ENCODE peak calls at places on chromosomes 13 and 19, in eight cellular contexts. One of them, this sample, is unnamed.

GRCh38 chr19:49231804-49232203 is 74.2 kb downstream of the TRPM4 start:
- DNase-seq in upper lobe of right lung: no peak
- DNase-seq in COR-L47: no peak
- DNase-seq in effector memory CD4-positive, alpha-beta T cell: no peak
- DNase-seq in BE2C: no peak
- DNase-seq in fibroblast of lung: no peak
- DNase-seq in G401: no peak
- DNase-seq in mammary epithelial cell: no peak
- DNase-seq in this sample: no peak

GRCh38 chr19:53196777-53197396 is 3.7 kb upstream of the ZNF665 start:
- DNase-seq in upper lobe of right lung: peak; percentile 100
- DNase-seq in COR-L47: peak; percentile 92
- DNase-seq in effector memory CD4-positive, alpha-beta T cell: peak; percentile 82
- DNase-seq in BE2C: peak; percentile 99
- DNase-seq in fibroblast of lung: peak; percentile 84
- DNase-seq in G401: peak; percentile 96
- DNase-seq in mammary epithelial cell: peak; percentile 82
- DNase-seq in this sample: peak; percentile 90

GRCh38 chr19:15251010-15251748 is 18.9 kb upstream of the EPHX3 start:
- DNase-seq in upper lobe of right lung: no peak
- DNase-seq in COR-L47: no peak
- DNase-seq in effector memory CD4-positive, alpha-beta T cell: no peak
- DNase-seq in BE2C: no peak
- DNase-seq in fibroblast of lung: peak; percentile 89
- DNase-seq in G401: no peak
- DNase-seq in mammary epithelial cell: no peak
- DNase-seq in this sample: no peak

GRCh38 chr19:55386515-55386947 is 799 bp downstream of the RPL28 start:
- DNase-seq in upper lobe of right lung: no peak
- DNase-seq in COR-L47: no peak
- DNase-seq in effector memory CD4-positive, alpha-beta T cell: peak; percentile 9
- DNase-seq in BE2C: no peak
- DNase-seq in fibroblast of lung: peak; percentile 30
- DNase-seq in G401: no peak
- DNase-seq in mammary epithelial cell: peak; percentile 23
- DNase-seq in this sample: no peak

GRCh38 chr13:74062933-74063332 is 71.3 kb downstream of the KLF12 start:
- DNase-seq in upper lobe of right lung: no peak
- DNase-seq in COR-L47: no peak
- DNase-seq in effector memory CD4-positive, alpha-beta T cell: no peak
- DNase-seq in BE2C: no peak
- DNase-seq in fibroblast of lung: peak; percentile 86
- DNase-seq in G401: peak; percentile 87
- DNase-seq in mammary epithelial cell: no peak
- DNase-seq in this sample: no peak

GRCh38 chr19:45305421-45305820 is 17.3 kb downstream of the CKM start:
- DNase-seq in upper lobe of right lung: no peak
- DNase-seq in COR-L47: no peak
- DNase-seq in effector memory CD4-positive, alpha-beta T cell: no peak
- DNase-seq in BE2C: no peak
- DNase-seq in fibroblast of lung: peak; percentile 47
- DNase-seq in G401: peak; percentile 21
- DNase-seq in mammary epithelial cell: no peak
- DNase-seq in this sample: no peak

GRCh38 chr13:37540228-37540627 is 58.3 kb downstream of the POSTN start:
- DNase-seq in upper lobe of right lung: no peak
- DNase-seq in COR-L47: no peak
- DNase-seq in effector memory CD4-positive, alpha-beta T cell: no peak
- DNase-seq in BE2C: no peak
- DNase-seq in fibroblast of lung: peak; percentile 77
- DNase-seq in G401: no peak
- DNase-seq in mammary epithelial cell: peak; percentile 20
- DNase-seq in this sample: no peak

GRCh38 chr19:17681505-17682125 is 6.5 kb downstream of the UNC13A start:
- DNase-seq in upper lobe of right lung: no peak
- DNase-seq in COR-L47: no peak
- DNase-seq in effector memory CD4-positive, alpha-beta T cell: no peak
- DNase-seq in BE2C: no peak
- DNase-seq in fibroblast of lung: peak; percentile 43
- DNase-seq in G401: no peak
- DNase-seq in mammary epithelial cell: no peak
- DNase-seq in this sample: no peak

GRCh38 chr19:1070931-1071791 is 4.2 kb downstream of the ARHGAP45 start:
- DNase-seq in upper lobe of right lung: no peak
- DNase-seq in COR-L47: no peak
- DNase-seq in effector memory CD4-positive, alpha-beta T cell: no peak
- DNase-seq in BE2C: no peak
- DNase-seq in fibroblast of lung: no peak
- DNase-seq in G401: no peak
- DNase-seq in mammary epithelial cell: no peak
- DNase-seq in this sample: peak; percentile 27

GRCh38 chr19:49155005-49155826 is at the start of gene HRC:
- DNase-seq in upper lobe of right lung: no peak
- DNase-seq in COR-L47: no peak
- DNase-seq in effector memory CD4-positive, alpha-beta T cell: no peak
- DNase-seq in BE2C: no peak
- DNase-seq in fibroblast of lung: no peak
- DNase-seq in G401: no peak
- DNase-seq in mammary epithelial cell: no peak
- DNase-seq in this sample: no peak

GRCh38 chr13:76533251-76533650 is 353.0 kb downstream of the KCTD12 start:
- DNase-seq in upper lobe of right lung: no peak
- DNase-seq in COR-L47: no peak
- DNase-seq in effector memory CD4-positive, alpha-beta T cell: no peak
- DNase-seq in BE2C: no peak
- DNase-seq in fibroblast of lung: peak; percentile 9
- DNase-seq in G401: no peak
- DNase-seq in mammary epithelial cell: no peak
- DNase-seq in this sample: no peak

GRCh38 chr13:49652691-49653305 is 24.5 kb downstream of the ARL11 start:
- DNase-seq in upper lobe of right lung: no peak
- DNase-seq in COR-L47: peak; percentile 29
- DNase-seq in effector memory CD4-positive, alpha-beta T cell: no peak
- DNase-seq in BE2C: peak; percentile 57
- DNase-seq in fibroblast of lung: no peak
- DNase-seq in G401: peak; percentile 22
- DNase-seq in mammary epithelial cell: no peak
- DNase-seq in this sample: peak; percentile 98

This sample was measured in NCI-H82.